ENCODE peak calls at places on chromosomes 4 and X, in six cellular contexts. G is HTR-8/SVneo, R is heart left ventricle, Z is LoVo, N is dermis blood vessel endothelial cell, K is nephron progenitor cell. I is an unnamed sample.

GRCh38 chr4:11976726-11977263 is 548.1 kb upstream of the HS3ST1 start:
- DNase-seq in G (no peak), R (no peak), Z (no peak), N (no peak), K (no peak), I (no peak)

GRCh38 chrX:110442631-110443030 is 84.0 kb downstream of the RTL9 start:
- DNase-seq in G (no peak), R (no peak), Z (peak), N (peak), K (peak), I (peak)

GRCh38 chr4:147345662-147346061 is 135.2 kb upstream of the EDNRA start:
- DNase-seq in G (no peak), R (no peak), Z (no peak), N (no peak), K (no peak), I (no peak)

GRCh38 chrX:65878456-65878855 is 161.4 kb downstream of the VSIG4 start:
- DNase-seq in G (no peak), R (no peak), Z (no peak), N (no peak), K (no peak), I (no peak)

GRCh38 chrX:70998402-70999027 is 67.6 kb upstream of the SLC7A3 start:
- DNase-seq in G (peak), R (peak), Z (peak), N (peak), K (peak), I (peak)

GRCh38 chrX:16310326-16310725 is 143.0 kb downstream of the MAGEB17 start:
- DNase-seq in G (no peak), R (no peak), Z (no peak), N (no peak), K (no peak), I (no peak)

GRCh38 chr4:102250341-102250740 is 94.9 kb downstream of the SLC39A8 start:
- DNase-seq in G (no peak), R (no peak), Z (no peak), N (no peak), K (no peak), I (no peak)

GRCh38 chrX:53476371-53476770 is 42.2 kb upstream of the HSD17B10 start:
- DNase-seq in G (no peak), R (no peak), Z (no peak), N (no peak), K (no peak), I (no peak)

GRCh38 chr4:97493815-97494518 is 649.3 kb downstream of the STPG2 start:
- DNase-seq in G (no peak), R (no peak), Z (peak), N (no peak), K (no peak), I (no peak)

GRCh38 chrX:348461-349117 is 30.0 kb upstream of the GTPBP6 start:
- DNase-seq in G (no peak), R (no peak), Z (no peak), N (peak), K (no peak), I (no peak)

GRCh38 chr4:158376441-158376840 is 145.2 kb upstream of the RXFP1 start:
- DNase-seq in G (no peak), R (no peak), Z (no peak), N (no peak), K (no peak), I (no peak)

GRCh38 chr4:95204267-95204835 is 344.4 kb downstream of the UNC5C start:
- DNase-seq in G (no peak), R (no peak), Z (no peak), N (no peak), K (no peak), I (no peak)

GRCh38 chrX:107707866-107708265 is 67.7 kb downstream of the TSC22D3 start:
- DNase-seq in G (no peak), R (no peak), Z (no peak), N (no peak), K (no peak), I (no peak)

GRCh38 chrX:24360272-24360671 is at the start of gene SUPT20HL1:
- DNase-seq in G (no peak), R (no peak), Z (no peak), N (no peak), K (no peak), I (no peak)

GRCh38 chr4:140807491-140808257 is 51.5 kb upstream of the TBC1D9 start:
- DNase-seq in G (no peak), R (no peak), Z (no peak), N (no peak), K (no peak), I (no peak)

GRCh38 chr4:186570193-186570996 is 15.0 kb upstream of the MTNR1A start:
- DNase-seq in G (no peak), R (no peak), Z (no peak), N (no peak), K (peak), I (no peak)

GRCh38 chr4:925171-925570 is 6.9 kb downstream of the GAK start:
- DNase-seq in G (no peak), R (no peak), Z (no peak), N (no peak), K (no peak), I (no peak)

GRCh38 chr4:48069026-48069425 is 52.5 kb downstream of the NIPAL1 start:
- DNase-seq in G (no peak), R (no peak), Z (no peak), N (no peak), K (no peak), I (no peak)

GRCh38 chrX:19225906-19226305 is 103.6 kb upstream of the ADGRG2 start:
- DNase-seq in G (no peak), R (no peak), Z (no peak), N (no peak), K (no peak), I (peak)

GRCh38 chrX:130975947-130976346 is 72.9 kb upstream of the ENOX2 start:
- DNase-seq in G (no peak), R (no peak), Z (peak), N (peak), K (peak), I (peak)

GRCh38 chr4:121597346-121597934 is 99.3 kb downstream of the ANXA5 start:
- DNase-seq in G (no peak), R (no peak), Z (no peak), N (no peak), K (no peak), I (no peak)

GRCh38 chrX:132442674-132443073 is 46.2 kb downstream of the MBNL3 start:
- DNase-seq in G (no peak), R (no peak), Z (no peak), N (no peak), K (no peak), I (no peak)

GRCh38 chr4:94570558-94570957 is 118.8 kb downstream of the PDLIM5 start:
- DNase-seq in G (no peak), R (no peak), Z (no peak), N (no peak), K (peak), I (no peak)

GRCh38 chr4:6549890-6550620 is 24.9 kb upstream of the MAN2B2 start:
- DNase-seq in G (no peak), R (no peak), Z (no peak), N (no peak), K (no peak), I (no peak)

GRCh38 chr4:38529189-38530115 is 134.5 kb upstream of the KLF3 start:
- DNase-seq in G (no peak), R (peak), Z (no peak), N (peak), K (no peak), I (no peak)

GRCh38 chrX:39443240-39443639 is 642.0 kb downstream of the MID1IP1 start:
- DNase-seq in G (no peak), R (no peak), Z (no peak), N (no peak), K (no peak), I (no peak)

GRCh38 chrX:48802813-48803261 is 970 bp downstream of the HDAC6 start:
- DNase-seq in G (no peak), R (no peak), Z (no peak), N (no peak), K (no peak), I (no peak)

GRCh38 chr4:46931981-46932380 is 22.9 kb upstream of the COX7B2 start:
- DNase-seq in G (peak), R (no peak), Z (peak), N (peak), K (peak), I (peak)

GRCh38 chr4:106530034-106530361 is 161.4 kb upstream of the GIMD1 start:
- DNase-seq in G (no peak), R (no peak), Z (no peak), N (no peak), K (no peak), I (no peak)

GRCh38 chr4:114780205-114780604 is 181.6 kb downstream of the UGT8 start:
- DNase-seq in G (no peak), R (no peak), Z (peak), N (no peak), K (peak), I (peak)

GRCh38 chrX:140712413-140713173 is 3.0 kb downstream of the LINC00632 start:
- DNase-seq in G (no peak), R (peak), Z (no peak), N (no peak), K (peak), I (peak)

GRCh38 chr4:105126311-105127153 is 20.1 kb upstream of the TET2 start:
- DNase-seq in G (no peak), R (no peak), Z (no peak), N (no peak), K (no peak), I (no peak)

GRCh38 chr4:63580796-63581475 is 828.3 kb downstream of the TECRL start:
- DNase-seq in G (no peak), R (no peak), Z (no peak), N (no peak), K (no peak), I (no peak)

GRCh38 chr4:48635310-48635709 is 144.8 kb downstream of the FRYL start:
- DNase-seq in G (no peak), R (no peak), Z (peak), N (peak), K (no peak), I (peak)

GRCh38 chr4:26124753-26125236 is 196.0 kb upstream of the RBPJ start:
- DNase-seq in G (no peak), R (no peak), Z (no peak), N (no peak), K (no peak), I (peak)

GRCh38 chr4:7652006-7652405 is 217.3 kb upstream of the PSAPL1 start:
- DNase-seq in G (no peak), R (no peak), Z (no peak), N (no peak), K (no peak), I (no peak)